ENCODE peak calls at places on chromosomes 3 and 15, in five cellular contexts. Z is GM12878, D is keratinocyte, E is PC-9, K is GM23338. X is an unnamed sample.

GRCh38 chr3:148698190-148698806 is 595 bp downstream of the AGTR1 start:
- DNase-seq in Z (no peak), D (no peak), E (no peak), K (peak; percentile 20), X (no peak)

GRCh38 chr3:43710607-43711006 is 19.9 kb downstream of the ABHD5 start:
- DNase-seq in Z (no peak), D (no peak), E (no peak), K (no peak), X (no peak)

GRCh38 chr3:180680097-180680430 is 775 bp upstream of the CCDC39 start:
- DNase-seq in Z (no peak), D (no peak), E (no peak), K (peak; percentile 71), X (no peak)

GRCh38 chr15:64127521-64128275 is 23.8 kb upstream of the SNX22 start:
- DNase-seq in Z (no peak), D (no peak), E (no peak), K (no peak), X (no peak)

GRCh38 chr3:16390581-16390980 is 122.9 kb downstream of the RFTN1 start:
- DNase-seq in Z (no peak), D (no peak), E (no peak), K (no peak), X (no peak)

GRCh38 chr3:194671511-194671899 is 486 bp downstream of the LSG1 start:
- DNase-seq in Z (no peak), D (no peak), E (peak; percentile 29), K (peak; percentile 60), X (peak; percentile 24)

GRCh38 chr3:108345492-108346205 is 49.3 kb downstream of the HHLA2 start:
- DNase-seq in Z (no peak), D (no peak), E (no peak), K (peak; percentile 6), X (no peak)

GRCh38 chr3:66297260-66297863 is 76.6 kb downstream of the SLC25A26 start:
- DNase-seq in Z (no peak), D (no peak), E (no peak), K (no peak), X (no peak)

GRCh38 chr3:10205461-10206165 is 40.9 kb downstream of the IRAK2 start:
- DNase-seq in Z (no peak), D (peak; percentile 68), E (peak; percentile 76), K (no peak), X (peak; percentile 80)

GRCh38 chr3:140399853-140400252 is 278.0 kb upstream of the TRIM42 start:
- DNase-seq in Z (no peak), D (no peak), E (no peak), K (no peak), X (no peak)

GRCh38 chr15:67805871-67806538 is 19.3 kb upstream of the SKOR1 start:
- DNase-seq in Z (no peak), D (no peak), E (no peak), K (no peak), X (no peak)

GRCh38 chr3:5126586-5126985 is 4.5 kb downstream of the ARL8B start:
- DNase-seq in Z (no peak), D (no peak), E (no peak), K (no peak), X (no peak)

GRCh38 chr3:10472877-10473440 is 32.4 kb downstream of the ATP2B2 start:
- DNase-seq in Z (no peak), D (no peak), E (no peak), K (no peak), X (no peak)

GRCh38 chr15:82126346-82126745 is 80.5 kb upstream of the MEX3B start:
- DNase-seq in Z (no peak), D (no peak), E (no peak), K (no peak), X (no peak)

GRCh38 chr3:63940389-63940757 is 28.2 kb upstream of the SCAANT1 start:
- DNase-seq in Z (no peak), D (peak; percentile 23), E (no peak), K (no peak), X (no peak)

GRCh38 chr15:66842710-66843441 is 140.8 kb downstream of the SMAD6 start:
- DNase-seq in Z (no peak), D (no peak), E (peak; percentile 63), K (peak; percentile 47), X (no peak)

GRCh38 chr15:92821491-92822116 is 78.5 kb upstream of the CHD2 start:
- DNase-seq in Z (no peak), D (no peak), E (no peak), K (no peak), X (no peak)

GRCh38 chr3:138943724-138944131 is 3.2 kb downstream of the FOXL2 start:
- DNase-seq in Z (no peak), D (no peak), E (no peak), K (no peak), X (no peak)

GRCh38 chr3:23495507-23495906 is 292.4 kb downstream of the UBE2E2 start:
- DNase-seq in Z (no peak), D (no peak), E (no peak), K (no peak), X (no peak)

GRCh38 chr3:110750201-110750600 is 321.4 kb upstream of the NECTIN3 start:
- DNase-seq in Z (no peak), D (no peak), E (no peak), K (no peak), X (no peak)

GRCh38 chr3:63559884-63560283 is 92.6 kb upstream of the SNTN start:
- DNase-seq in Z (no peak), D (no peak), E (no peak), K (no peak), X (no peak)

GRCh38 chr3:107740992-107741896 is 218.5 kb downstream of the BBX start:
- DNase-seq in Z (no peak), D (no peak), E (no peak), K (peak; percentile 51), X (no peak)

GRCh38 chr15:34514251-34514760 is 69.1 kb downstream of the GOLGA8B start:
- DNase-seq in Z (no peak), D (no peak), E (peak; percentile 34), K (peak; percentile 65), X (no peak)

GRCh38 chr3:197456271-197457091 is 99.3 kb downstream of the BDH1 start:
- DNase-seq in Z (no peak), D (no peak), E (peak; percentile 94), K (peak; percentile 91), X (peak; percentile 54)

GRCh38 chr3:160831411-160831810 is 75.4 kb downstream of the PPM1L start:
- DNase-seq in Z (no peak), D (no peak), E (no peak), K (no peak), X (no peak)

DNA sequence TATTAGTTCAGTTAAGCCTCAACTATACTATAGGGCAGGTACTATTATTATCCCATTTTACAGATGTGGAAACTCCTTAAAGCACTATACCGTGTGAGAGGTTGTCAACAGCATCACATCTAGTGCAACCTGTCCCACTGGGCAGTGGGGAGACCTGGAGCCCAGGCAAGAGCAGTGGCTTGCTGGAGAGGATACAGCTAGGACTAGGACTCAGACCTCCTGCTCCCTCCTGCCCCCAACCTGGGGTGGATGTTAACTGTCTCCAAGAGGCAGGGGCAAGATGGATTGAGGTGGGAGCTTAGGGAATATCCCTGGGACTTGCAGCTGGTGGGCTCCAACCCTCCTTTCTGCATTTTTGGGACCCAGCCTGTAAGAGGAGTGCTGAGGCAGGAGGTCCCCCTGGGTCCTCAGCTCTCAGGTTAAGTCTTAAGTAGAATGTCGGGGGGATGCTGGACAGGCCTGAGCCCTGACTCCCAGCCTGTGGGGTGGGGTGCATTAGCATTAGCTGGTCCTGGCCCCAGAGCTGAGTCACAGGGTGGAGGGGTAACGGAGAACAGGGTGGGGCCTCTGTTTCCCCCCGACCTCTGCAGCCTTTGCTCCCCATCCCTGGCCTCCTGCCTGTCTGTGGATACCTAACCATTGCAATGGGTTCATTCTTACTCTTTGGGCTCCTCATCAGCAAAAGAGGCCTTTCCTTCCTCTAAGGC is 6.6 kb downstream of the SNX33 start:
- DNase-seq in Z (no peak), D (no peak), E (no peak), K (no peak), X (no peak)
- TF ChIP-seq EZH2 in Z (no peak), D (no peak), E (no peak), K (no peak), X (no peak)

GRCh38 chr3:79039192-79039591 is 728.6 kb downstream of the ROBO1 start:
- DNase-seq in Z (no peak), D (no peak), E (no peak), K (no peak), X (no peak)

GRCh38 chr3:79040091-79040490 is 727.7 kb downstream of the ROBO1 start:
- DNase-seq in Z (no peak), D (no peak), E (no peak), K (no peak), X (no peak)

GRCh38 chr3:79040701-79041100 is 727.1 kb downstream of the ROBO1 start:
- DNase-seq in Z (no peak), D (peak; percentile 68), E (no peak), K (no peak), X (no peak)

GRCh38 chr3:79038057-79038456 is 729.7 kb downstream of the ROBO1 start:
- DNase-seq in Z (no peak), D (no peak), E (no peak), K (no peak), X (no peak)

DNA sequence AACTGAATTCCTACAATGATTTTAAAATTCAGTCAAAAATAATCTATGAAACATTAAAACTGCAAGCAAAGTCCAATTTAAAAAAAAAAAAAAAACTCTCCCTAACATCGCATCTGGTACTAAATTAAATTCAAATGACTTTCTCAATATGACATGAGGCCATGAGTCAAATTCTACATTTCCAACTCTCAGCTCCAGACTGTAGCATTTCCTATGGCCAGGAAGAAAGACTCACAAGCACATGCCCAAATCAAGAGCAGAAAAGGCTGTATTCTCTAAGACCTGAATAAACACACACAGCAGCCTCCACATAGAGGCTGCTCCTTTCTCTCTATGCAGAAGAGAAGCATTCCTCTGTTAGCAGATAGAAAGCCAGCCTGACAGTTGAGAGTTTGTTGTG is 729.2 kb downstream of the ROBO1 start:
- DNase-seq in Z (no peak), D (no peak), E (no peak), K (no peak), X (no peak)
- TF ChIP-seq CTCF in Z (no peak), D (no peak), E (no peak), K (no peak), X (no peak)

GRCh38 chr3:147418352-147418751 is 9.2 kb downstream of the ZIC1 start:
- DNase-seq in Z (no peak), D (no peak), E (no peak), K (no peak), X (no peak)
- TF ChIP-seq EZH2 in Z (no peak), D (no peak), E (no peak), K (peak; percentile 83), X (no peak)

DNA sequence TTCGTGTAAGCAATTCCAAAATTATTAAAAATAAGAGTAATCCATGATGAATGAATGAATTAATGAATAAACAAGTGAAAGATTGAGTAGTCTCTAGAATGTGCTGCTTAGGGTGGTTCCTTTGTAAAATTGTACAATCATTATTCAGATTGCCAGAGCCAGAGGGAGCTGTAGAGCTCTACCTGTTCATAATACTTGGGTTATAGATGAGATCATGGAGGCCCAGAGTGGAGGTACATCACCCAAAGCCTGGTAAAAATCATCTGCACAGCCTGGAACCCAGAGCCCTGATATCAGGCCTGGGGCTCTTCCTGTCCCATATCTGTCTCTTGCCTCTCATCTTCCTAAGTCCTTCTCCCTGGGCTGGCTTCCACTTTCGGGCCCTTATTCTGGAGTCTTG is 297.2 kb downstream of the RPLP1 start:
- DNase-seq in Z (no peak), D (no peak), E (no peak), K (no peak), X (peak; percentile 13)
- TF ChIP-seq CTCF in Z (no peak), D (peak; percentile 5), E (peak; percentile 50), K (peak; percentile 22), X (peak; percentile 41)

GRCh38 chr3:123449092-123449985 is 449 bp upstream of the ADCY5 start:
- DNase-seq in Z (no peak), D (no peak), E (no peak), K (peak; percentile 66), X (no peak)
- TF ChIP-seq EZH2 in Z (no peak), D (peak; percentile 40), E (no peak), K (no peak), X (no peak)

X was measured in HCT116.